ENCODE peak calls at places on chromosomes 3 and 15, in five cellular contexts. One of them, this sample, is unnamed.

GRCh38 chr3:13705702-13706280 is 156.9 kb downstream of the FBLN2 start:
- DNase-seq in fibroblast of mammary gland: no peak
- DNase-seq in HL-60: no peak
- DNase-seq in nephron progenitor cell: no peak
- DNase-seq in GM23248: no peak
- DNase-seq in this sample: no peak

GRCh38 chr3:12549971-12550760 is 4.9 kb upstream of the MKRN2OS start:
- DNase-seq in fibroblast of mammary gland: no peak
- DNase-seq in HL-60: no peak
- DNase-seq in nephron progenitor cell: no peak
- DNase-seq in GM23248: no peak
- DNase-seq in this sample: no peak

GRCh38 chr3:49173792-49174170 is 2.4 kb downstream of the KLHDC8B start:
- DNase-seq in fibroblast of mammary gland: no peak
- DNase-seq in HL-60: no peak
- DNase-seq in nephron progenitor cell: peak
- DNase-seq in GM23248: no peak
- DNase-seq in this sample: no peak

GRCh38 chr3:102142379-102143058 is 292.3 kb upstream of the ZPLD1 start:
- DNase-seq in fibroblast of mammary gland: no peak
- DNase-seq in HL-60: no peak
- DNase-seq in nephron progenitor cell: peak
- DNase-seq in GM23248: no peak
- DNase-seq in this sample: no peak

GRCh38 chr15:101307048-101307896 is 12.2 kb upstream of the SNRPA1 start:
- DNase-seq in fibroblast of mammary gland: no peak
- DNase-seq in HL-60: no peak
- DNase-seq in nephron progenitor cell: no peak
- DNase-seq in GM23248: no peak
- DNase-seq in this sample: no peak

GRCh38 chr3:133895208-133896001 is at the start of gene RAB6B:
- DNase-seq in fibroblast of mammary gland: peak
- DNase-seq in HL-60: peak
- DNase-seq in nephron progenitor cell: peak
- DNase-seq in GM23248: peak
- DNase-seq in this sample: no peak

GRCh38 chr3:136699271-136699828 is 52.8 kb downstream of the STAG1 start:
- DNase-seq in fibroblast of mammary gland: no peak
- DNase-seq in HL-60: no peak
- DNase-seq in nephron progenitor cell: no peak
- DNase-seq in GM23248: no peak
- DNase-seq in this sample: no peak

GRCh38 chr3:70108072-70108471 is 108.5 kb downstream of the SAMMSON start:
- DNase-seq in fibroblast of mammary gland: peak
- DNase-seq in HL-60: peak
- DNase-seq in nephron progenitor cell: peak
- DNase-seq in GM23248: peak
- DNase-seq in this sample: no peak

GRCh38 chr3:56210201-56210774 is 258.0 kb downstream of the ERC2 start:
- DNase-seq in fibroblast of mammary gland: no peak
- DNase-seq in HL-60: no peak
- DNase-seq in nephron progenitor cell: no peak
- DNase-seq in GM23248: no peak
- DNase-seq in this sample: no peak

GRCh38 chr3:44525060-44525459 is 29.9 kb upstream of the ZKSCAN7 start:
- DNase-seq in fibroblast of mammary gland: no peak
- DNase-seq in HL-60: no peak
- DNase-seq in nephron progenitor cell: no peak
- DNase-seq in GM23248: peak
- DNase-seq in this sample: no peak

GRCh38 chr3:139607981-139608380 is 68.4 kb upstream of the RBP1 start:
- DNase-seq in fibroblast of mammary gland: no peak
- DNase-seq in HL-60: no peak
- DNase-seq in nephron progenitor cell: no peak
- DNase-seq in GM23248: no peak
- DNase-seq in this sample: no peak

GRCh38 chr3:147793841-147794240 is 384.7 kb downstream of the ZIC1 start:
- DNase-seq in fibroblast of mammary gland: peak
- DNase-seq in HL-60: no peak
- DNase-seq in nephron progenitor cell: no peak
- DNase-seq in GM23248: peak
- DNase-seq in this sample: no peak

GRCh38 chr3:66411436-66411835 is 89.4 kb downstream of the LRIG1 start:
- DNase-seq in fibroblast of mammary gland: peak
- DNase-seq in HL-60: no peak
- DNase-seq in nephron progenitor cell: no peak
- DNase-seq in GM23248: peak
- DNase-seq in this sample: no peak

GRCh38 chr15:35722506-35722905 is 176.5 kb upstream of the DPH6 start:
- DNase-seq in fibroblast of mammary gland: no peak
- DNase-seq in HL-60: no peak
- DNase-seq in nephron progenitor cell: no peak
- DNase-seq in GM23248: no peak
- DNase-seq in this sample: no peak

GRCh38 chr3:53155763-53156162 is 5.2 kb upstream of the PRKCD start:
- DNase-seq in fibroblast of mammary gland: no peak
- DNase-seq in HL-60: no peak
- DNase-seq in nephron progenitor cell: no peak
- DNase-seq in GM23248: no peak
- DNase-seq in this sample: no peak

GRCh38 chr3:179943097-179943880 is 93.4 kb downstream of the PEX5L start:
- DNase-seq in fibroblast of mammary gland: no peak
- DNase-seq in HL-60: no peak
- DNase-seq in nephron progenitor cell: no peak
- DNase-seq in GM23248: peak
- DNase-seq in this sample: no peak

GRCh38 chr3:30286007-30286669 is 320.3 kb upstream of the TGFBR2 start:
- DNase-seq in fibroblast of mammary gland: peak
- DNase-seq in HL-60: no peak
- DNase-seq in nephron progenitor cell: no peak
- DNase-seq in GM23248: peak
- DNase-seq in this sample: no peak

This sample was measured in CD4-positive, alpha-beta T cell.